ENCODE peak calls at places on chromosomes 3 and 15, in five cellular contexts. J, W, R, H and E are unnamed samples.
A peak's percentile ranks its signal among the peaks of the same experiment; 100 is the strongest.

GRCh38 chr15:31080618-31081017 is 20.9 kb downstream of the TRPM1 start:
- DNase-seq in J (no peak), W (peak; percentile 58), R (peak; percentile 69), H (no peak), E (no peak)

GRCh38 chr15:101258238-101259144 is 6.6 kb upstream of the CHSY1 start:
- DNase-seq in J (no peak), W (peak; percentile 73), R (no peak), H (peak; percentile 38), E (no peak)

GRCh38 chr3:123642182-123642956 is 57.5 kb upstream of the HACD2 start:
- DNase-seq in J (peak; percentile 64), W (peak; percentile 81), R (peak; percentile 59), H (peak; percentile 77), E (peak; percentile 74)

GRCh38 chr3:25441234-25441856 is 13.3 kb downstream of the RARB start:
- DNase-seq in J (no peak), W (peak; percentile 30), R (no peak), H (peak; percentile 8), E (no peak)

GRCh38 chr3:127412578-127413317 is 124.9 kb upstream of the PRR20G start:
- DNase-seq in J (no peak), W (peak; percentile 13), R (no peak), H (no peak), E (peak; percentile 24)

GRCh38 chr15:57732526-57733331 is 26.2 kb downstream of the POLR2M start:
- DNase-seq in J (no peak), W (peak; percentile 64), R (no peak), H (peak; percentile 39), E (peak; percentile 44)

GRCh38 chr3:137410028-137410427 is 354.1 kb upstream of the SOX14 start:
- DNase-seq in J (no peak), W (no peak), R (no peak), H (no peak), E (no peak)

GRCh38 chr3:112013058-112013783 is 14.5 kb downstream of the TAGLN3 start:
- DNase-seq in J (no peak), W (peak; percentile 55), R (peak; percentile 46), H (peak; percentile 55), E (peak; percentile 56)

GRCh38 chr3:75334299-75334698 is 329.8 kb upstream of the FRG2C start:
- DNase-seq in J (no peak), W (no peak), R (no peak), H (no peak), E (no peak)

GRCh38 chr15:99343836-99344551 is 92.7 kb downstream of the LRRC28 start:
- DNase-seq in J (no peak), W (no peak), R (peak; percentile 48), H (no peak), E (no peak)

GRCh38 chr3:42855219-42855546 is 20.5 kb downstream of the CYP8B1 start:
- DNase-seq in J (no peak), W (no peak), R (no peak), H (no peak), E (no peak)

GRCh38 chr3:154926721-154927120 is 153.4 kb upstream of the MME start:
- DNase-seq in J (no peak), W (no peak), R (no peak), H (no peak), E (no peak)

GRCh38 chr3:179037361-179037760 is 34.2 kb downstream of the ZMAT3 start:
- DNase-seq in J (peak; percentile 83), W (peak; percentile 22), R (peak; percentile 58), H (no peak), E (no peak)

GRCh38 chr15:77739591-77740378 is 107.1 kb upstream of the LINGO1 start:
- DNase-seq in J (no peak), W (no peak), R (no peak), H (no peak), E (no peak)

GRCh38 chr3:52173101-52173500 is 18.9 kb upstream of the POC1A start:
- DNase-seq in J (no peak), W (no peak), R (no peak), H (no peak), E (no peak)

GRCh38 chr15:78671626-78672211 is 30.7 kb upstream of the CHRNB4 start:
- DNase-seq in J (no peak), W (no peak), R (no peak), H (no peak), E (no peak)

GRCh38 chr15:68608206-68608843 is 29.5 kb downstream of the CORO2B start:
- DNase-seq in J (no peak), W (peak; percentile 38), R (peak; percentile 94), H (no peak), E (no peak)

GRCh38 chr3:2268779-2269178 is 170.1 kb downstream of the CNTN4 start:
- DNase-seq in J (no peak), W (no peak), R (no peak), H (no peak), E (no peak)

GRCh38 chr15:56943398-56943797 is 25.0 kb downstream of the TCF12 start:
- DNase-seq in J (no peak), W (no peak), R (no peak), H (no peak), E (no peak)

GRCh38 chr15:33234019-33234418 is 39.5 kb upstream of the FMN1 start:
- DNase-seq in J (no peak), W (no peak), R (no peak), H (no peak), E (no peak)

GRCh38 chr3:196227086-196227485 is 10.8 kb downstream of the SLC51A start:
- DNase-seq in J (no peak), W (no peak), R (no peak), H (no peak), E (no peak)

GRCh38 chr3:150414273-150414672 is 6.2 kb downstream of the TSC22D2 start:
- DNase-seq in J (no peak), W (peak; percentile 24), R (no peak), H (no peak), E (no peak)

GRCh38 chr15:79370716-79371115 is 59.8 kb downstream of the TMED3 start:
- DNase-seq in J (no peak), W (no peak), R (no peak), H (no peak), E (no peak)

GRCh38 chr3:73508330-73508954 is 116.3 kb downstream of the PDZRN3 start:
- DNase-seq in J (no peak), W (peak; percentile 80), R (no peak), H (peak; percentile 18), E (peak; percentile 50)

GRCh38 chr3:73510298-73510697 is 114.4 kb downstream of the PDZRN3 start:
- DNase-seq in J (no peak), W (no peak), R (no peak), H (no peak), E (no peak)

GRCh38 chr3:73510784-73511183 is 114.0 kb downstream of the PDZRN3 start:
- DNase-seq in J (no peak), W (no peak), R (no peak), H (no peak), E (no peak)

GRCh38 chr3:73509066-73509465 is 115.7 kb downstream of the PDZRN3 start:
- DNase-seq in J (no peak), W (no peak), R (no peak), H (no peak), E (no peak)

DNA sequence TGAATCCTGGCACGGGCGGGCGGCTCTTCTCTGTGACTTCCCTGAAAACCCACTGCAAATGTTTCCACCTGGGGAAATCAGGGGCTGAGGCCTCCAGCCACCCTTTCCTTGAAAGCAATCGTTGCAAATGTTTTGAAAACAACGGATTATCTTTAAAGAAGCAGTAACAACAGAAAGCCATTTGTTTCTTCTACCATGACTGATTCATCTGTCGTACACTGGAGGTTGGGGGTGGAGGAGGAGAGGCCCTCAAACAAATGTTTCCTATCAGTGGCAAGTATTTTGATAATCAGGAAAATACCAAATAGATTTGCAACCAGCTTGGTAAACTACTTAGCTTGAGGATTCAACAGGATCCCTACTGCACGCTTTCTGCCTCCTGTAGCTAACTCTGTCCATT is 114.9 kb downstream of the PDZRN3 start:
- DNase-seq in J (no peak), W (no peak), R (no peak), H (no peak), E (no peak)
- H3K4me1 ChIP-seq in J (no peaks in the 10 kb centered on the region), W (peaks cover 13% of the 10 kb centered on the region), R (peaks cover 49% of the 10 kb centered on the region), H (no peaks in the 10 kb centered on the region), E (no peaks in the 10 kb centered on the region)

DNA sequence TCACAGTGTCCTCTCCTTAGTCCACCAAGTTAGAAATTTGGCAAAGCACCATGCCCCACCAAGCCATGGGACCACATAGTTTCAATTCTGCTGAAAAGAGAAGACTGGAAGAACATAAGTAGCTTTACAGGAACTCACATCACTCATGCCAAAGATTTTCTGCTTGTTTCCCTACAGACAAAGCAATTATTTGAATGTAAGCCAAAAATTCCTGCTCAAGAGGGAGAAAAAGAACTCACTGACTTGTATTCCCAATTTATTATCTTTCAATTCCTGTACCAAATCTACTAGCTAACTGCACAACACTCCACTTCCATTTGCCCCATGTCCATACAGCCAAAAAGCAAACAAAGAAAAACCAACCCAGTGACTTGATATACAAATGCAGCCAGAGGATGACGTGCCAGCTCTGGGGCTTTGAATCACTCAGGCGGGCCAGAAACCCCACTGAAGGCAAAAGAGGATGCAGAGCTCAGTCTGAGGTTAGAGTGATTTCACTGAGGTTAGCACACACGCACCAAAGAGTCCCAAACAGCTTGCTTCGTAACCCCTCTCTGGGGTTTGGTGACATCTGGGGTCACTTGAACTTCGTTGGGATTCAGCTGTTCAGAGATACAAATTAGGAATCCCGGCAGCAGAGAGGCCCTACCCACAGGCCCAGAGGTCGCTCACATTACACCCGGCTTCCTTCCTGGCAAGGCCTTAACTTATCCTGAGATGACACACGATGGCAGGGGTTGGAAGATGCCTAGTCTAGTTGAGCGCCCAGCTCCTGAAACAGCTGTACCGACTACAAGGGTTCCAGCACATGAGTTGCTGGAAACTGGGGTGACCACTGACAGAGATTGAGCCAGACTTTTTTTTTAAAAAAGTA is 1.7 kb downstream of the RFTN1 start:
- DNase-seq in J (no peak), W (peak; percentile 47), R (peak; percentile 38), H (no peak), E (peak; percentile 53)
- H3K4me1 ChIP-seq in J (peaks cover 4% of the 10 kb centered on the region), W (no peaks in the 10 kb centered on the region), R (peaks cover 74% of the 10 kb centered on the region), H (no peaks in the 10 kb centered on the region), E (peaks cover 22% of the 10 kb centered on the region)

DNA sequence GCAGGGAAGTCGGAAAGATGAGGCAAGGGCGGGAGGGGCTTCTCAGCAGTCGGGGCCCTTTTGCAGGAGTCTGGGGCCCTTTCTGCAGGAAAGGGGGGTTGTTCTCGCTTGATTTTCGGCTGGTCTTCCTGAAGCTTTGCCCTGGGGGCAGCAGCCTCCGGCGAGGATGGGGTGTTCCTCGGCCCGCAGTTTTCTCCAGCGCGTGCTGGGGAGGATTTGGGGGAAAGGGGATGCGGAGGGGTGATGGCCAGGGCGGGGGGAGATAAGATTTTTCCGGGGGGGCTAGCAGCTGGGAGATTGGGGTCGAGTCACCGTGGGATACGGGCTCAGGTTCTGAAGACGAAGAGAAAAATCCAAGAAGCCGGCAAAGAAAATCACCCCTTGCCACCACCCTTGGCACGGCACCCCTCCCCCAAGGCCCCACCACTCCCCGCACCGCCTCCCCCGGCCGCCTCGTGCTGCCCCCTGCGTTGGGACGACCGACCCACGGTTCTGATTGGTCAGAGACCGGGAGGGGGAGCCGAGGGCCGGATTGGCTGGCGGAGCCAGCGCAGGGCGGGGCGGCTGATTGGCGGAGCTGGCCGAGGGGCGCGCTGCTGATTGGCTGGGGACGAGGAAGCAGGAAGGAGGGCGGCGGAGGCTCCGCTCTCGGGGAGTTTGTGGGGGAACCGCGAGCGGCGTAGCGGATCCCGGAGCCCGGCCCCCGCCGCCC is at the start of gene BAHD1:
- DNase-seq in J (peak; percentile 67), W (peak; percentile 98), R (peak; percentile 99), H (peak; percentile 54), E (peak; percentile 98)
- H3K4me1 ChIP-seq in J (no peaks in the 10 kb centered on the region), W (peaks cover 10% of the 10 kb centered on the region), R (peaks cover 66% of the 10 kb centered on the region), H (peaks cover 65% of the 10 kb centered on the region), E (peaks cover 27% of the 10 kb centered on the region)

DNA sequence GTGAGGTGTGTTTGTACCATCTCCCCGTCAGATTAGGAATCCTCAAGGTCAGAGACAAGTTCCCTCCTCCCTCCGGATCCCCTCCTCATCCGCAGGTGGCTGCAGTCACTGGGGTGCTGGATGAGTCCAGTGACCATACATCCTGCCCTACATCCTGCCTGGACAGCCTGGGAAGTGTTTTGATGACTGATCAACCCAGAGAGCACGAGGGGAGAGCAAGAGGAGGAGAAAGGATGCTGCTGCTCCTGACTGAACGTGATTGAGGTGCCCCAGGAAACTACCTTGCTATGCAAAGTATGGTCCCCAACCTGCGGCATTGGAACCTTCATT is 65.1 kb downstream of the SLC12A8 start:
- DNase-seq in J (no peak), W (no peak), R (no peak), H (no peak), E (no peak)
- H3K4me1 ChIP-seq in J (no peaks in the 10 kb centered on the region), W (no peaks in the 10 kb centered on the region), R (peaks cover 78% of the 10 kb centered on the region), H (peaks cover 15% of the 10 kb centered on the region), E (no peaks in the 10 kb centered on the region)